ENCODE peak calls at places on chromosomes 7 and 10, in six cellular contexts. F is sigmoid colon, B is GM23338, D is thoracic aorta, H is cardiac muscle cell, R is B cell. N is an unnamed sample.

GRCh38 chr10:72622271-72622670 is 3.6 kb downstream of the MICU1 start:
- DNase-seq in B (peak; percentile 29), R (no peak), F (no peak), H (no peak), D (no peak), N (no peak)

GRCh38 chr10:70212879-70213278 is 20.4 kb downstream of the PPA1 start:
- DNase-seq in F (no peak), H (no peak), D (no peak), B (no peak), R (no peak), N (no peak)

GRCh38 chr10:103917326-103918052 is 495 bp downstream of the STN1 start:
- DNase-seq in D (no peak), R (no peak), F (peak; percentile 81), B (peak; percentile 65), H (peak; percentile 53), N (no peak)

GRCh38 chr10:117373848-117374505 is 1.3 kb downstream of the PDZD8 start:
- DNase-seq in H (peak; percentile 60), B (peak; percentile 22), F (peak; percentile 86), R (peak; percentile 40), D (no peak), N (peak; percentile 40)

GRCh38 chr10:103171278-103171677 is 21.8 kb downstream of the NT5C2 start:
- DNase-seq in R (no peak), B (no peak), H (no peak), D (no peak), F (no peak), N (no peak)

GRCh38 chr7:47651355-47652317 is 69.7 kb upstream of the TNS3 start:
- DNase-seq in D (no peak), H (no peak), R (no peak), F (no peak), B (no peak), N (no peak)

GRCh38 chr7:464712-465461 is 54.8 kb downstream of the PDGFA start:
- DNase-seq in D (no peak), F (peak; percentile 73), R (no peak), B (no peak), H (no peak), N (no peak)

GRCh38 chr7:43700059-43700501 is 29.2 kb downstream of the COA1 start:
- DNase-seq in B (peak; percentile 43), F (no peak), D (no peak), H (peak; percentile 50), R (peak; percentile 66), N (no peak)

GRCh38 chr7:41925946-41926345 is 223.1 kb upstream of the INHBA start:
- DNase-seq in H (no peak), R (no peak), D (no peak), F (no peak), B (no peak), N (no peak)

GRCh38 chr10:66295602-66296001 is 630.2 kb upstream of the LRRTM3 start:
- DNase-seq in D (no peak), B (no peak), R (no peak), F (no peak), H (no peak), N (no peak)

GRCh38 chr10:132993271-132994260 is 51.2 kb upstream of the CFAP46 start:
- DNase-seq in R (no peak), B (no peak), D (no peak), H (no peak), F (peak; percentile 55), N (no peak)

GRCh38 chr7:73544678-73545077 is 12.8 kb downstream of the BCL7B start:
- DNase-seq in H (no peak), F (no peak), D (no peak), R (no peak), B (no peak), N (no peak)

GRCh38 chr7:155598810-155599210 is 45.7 kb upstream of the RBM33 start:
- DNase-seq in B (peak; percentile 92), H (peak; percentile 83), F (peak; percentile 84), D (peak; percentile 25), R (peak; percentile 84), N (peak; percentile 80)

GRCh38 chr10:109922976-109923921 is at the start of gene XPNPEP1:
- DNase-seq in R (peak; percentile 92), F (peak; percentile 95), B (peak; percentile 84), H (peak; percentile 91), D (peak; percentile 66), N (peak; percentile 82)

GRCh38 chr7:76327610-76328009 is 25.1 kb downstream of the HSPB1 start:
- DNase-seq in F (peak; percentile 4), B (no peak), D (no peak), R (no peak), H (no peak), N (no peak)

GRCh38 chr7:121015560-121015959 is 27.0 kb downstream of the CPED1 start:
- DNase-seq in B (no peak), D (no peak), H (no peak), F (no peak), R (no peak), N (no peak)

GRCh38 chr10:111076682-111077661 is at the start of gene ADRA2A:
- DNase-seq in H (peak; percentile 75), F (no peak), B (peak; percentile 75), D (no peak), R (peak; percentile 25), N (no peak)

GRCh38 chr7:102210787-102211186 is 75.9 kb upstream of the SH2B2 start:
- DNase-seq in B (no peak), D (no peak), F (no peak), R (no peak), H (no peak), N (no peak)

GRCh38 chr7:98168181-98168903 is 42.9 kb upstream of the BHLHA15 start:
- DNase-seq in B (peak; percentile 87), R (peak; percentile 79), H (peak; percentile 81), F (no peak), D (no peak), N (peak; percentile 42)

GRCh38 chr7:117072620-117073118 is 119.4 kb downstream of the ST7 start:
- DNase-seq in H (peak; percentile 63), B (no peak), F (peak; percentile 71), R (no peak), D (peak; percentile 52), N (no peak)

GRCh38 chr7:138243430-138243829 is 167.2 kb downstream of the AKR1D1 start:
- DNase-seq in R (no peak), H (peak; percentile 70), D (no peak), F (no peak), B (peak; percentile 98), N (no peak)

GRCh38 chr10:6598679-6599078 is 18.6 kb upstream of the PRKCQ start:
- DNase-seq in D (no peak), H (no peak), R (no peak), B (no peak), F (no peak), N (no peak)

GRCh38 chr7:139183878-139184338 is 47.1 kb upstream of the UBN2 start:
- DNase-seq in B (no peak), R (no peak), H (no peak), F (no peak), D (no peak), N (no peak)

GRCh38 chr10:133196221-133196920 is 33.6 kb upstream of the UTF1 start:
- DNase-seq in R (no peak), H (no peak), D (no peak), F (no peak), B (no peak), N (no peak)

GRCh38 chr10:77274046-77274795 is 363.4 kb downstream of the KCNMA1 start:
- DNase-seq in F (peak; percentile 80), R (no peak), D (no peak), H (no peak), B (no peak), N (no peak)

GRCh38 chr7:2309889-2310331 is 4.3 kb downstream of the SNX8 start:
- DNase-seq in F (no peak), D (no peak), H (peak; percentile 17), R (no peak), B (peak; percentile 95), N (no peak)

GRCh38 chr10:38043516-38043915 is 33.0 kb downstream of the ZNF33A start:
- DNase-seq in R (no peak), F (no peak), B (no peak), H (no peak), D (no peak), N (no peak)
- TF ChIP-seq CTCF in R (no peak), F (no peak), B (no peak), H (no peak), D (no peak), N (no peak)

GRCh38 chr10:28541695-28542365 is 8.9 kb downstream of the WAC start:
- DNase-seq in F (no peak), H (peak; percentile 30), D (no peak), B (no peak), R (no peak), N (no peak)
- TF ChIP-seq CTCF in F (no peak), H (peak; percentile 16), D (no peak), B (peak; percentile 24), R (no peak), N (no peak)

DNA sequence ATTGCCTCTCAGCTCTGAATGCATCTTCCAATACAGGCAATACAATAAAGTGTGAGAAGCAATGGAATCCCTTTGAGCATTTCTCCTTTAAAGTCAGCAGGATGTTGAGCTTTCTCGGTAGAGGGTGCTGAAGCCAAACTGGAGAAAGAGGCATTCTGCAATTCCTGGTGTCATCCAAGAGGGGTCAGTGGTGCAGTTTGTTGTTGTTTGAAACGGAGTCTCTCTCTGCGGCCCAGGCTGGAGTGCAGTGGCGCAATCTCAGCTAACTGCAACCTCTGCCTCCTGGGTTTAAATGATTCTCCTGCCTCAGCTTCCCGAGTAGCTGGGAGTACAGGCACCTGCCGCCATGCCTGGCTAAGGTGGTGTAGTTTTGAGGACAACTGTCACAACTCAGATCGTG is 486.5 kb downstream of the CALN1 start:
- DNase-seq in F (no peak), B (peak; percentile 92), R (no peak), D (no peak), H (no peak), N (no peak)
- TF ChIP-seq CTCF in F (no peak), B (peak; percentile 82), R (no peak), D (no peak), H (no peak), N (no peak)

GRCh38 chr7:39357648-39358047 is 208.6 kb upstream of the YAE1 start:
- DNase-seq in R (no peak), F (no peak), B (peak; percentile 78), D (no peak), H (peak; percentile 37), N (no peak)
- TF ChIP-seq CTCF in R (no peak), F (no peak), B (peak; percentile 97), D (no peak), H (peak; percentile 24), N (no peak)

GRCh38 chr7:17307969-17308648 is 9.7 kb downstream of the AHR start:
- DNase-seq in R (no peak), F (no peak), B (peak; percentile 29), H (no peak), D (no peak), N (no peak)

GRCh38 chr7:17312641-17313040 is 14.2 kb downstream of the AHR start:
- DNase-seq in D (no peak), R (no peak), F (no peak), B (peak; percentile 55), H (no peak), N (no peak)

GRCh38 chr7:17315974-17316373 is 17.5 kb downstream of the AHR start:
- DNase-seq in B (no peak), R (no peak), H (no peak), F (no peak), D (no peak), N (no peak)

GRCh38 chr7:17313175-17313574 is 14.7 kb downstream of the AHR start:
- DNase-seq in B (no peak), D (no peak), F (no peak), H (no peak), R (no peak), N (no peak)

GRCh38 chr7:17311952-17312351 is 13.5 kb downstream of the AHR start:
- DNase-seq in B (peak; percentile 60), R (no peak), H (no peak), D (no peak), F (no peak), N (no peak)
- TF ChIP-seq CTCF in B (no peak), R (no peak), H (no peak), D (no peak), F (no peak), N (no peak)